ENCODE peak calls at places on chromosomes 1 and 21, in six cellular contexts. One of them, this sample, is unnamed.

GRCh38 chr21:24023936-24024335 is 1583.3 kb downstream of the MRPL39 start:
- DNase-seq in GM20000: no peak
- DNase-seq in H4: peak; percentile 8
- DNase-seq in mammary epithelial cell: no peak
- DNase-seq in stimulated activated CD8-positive, alpha-beta memory T cell treated with anti-CD3 and anti-CD28 coated beads, Interleukin-15, amount 100 ng/mL, for 24 hours: no peak
- DNase-seq in GM04503: no peak
- DNase-seq in this sample: no peak

GRCh38 chr1:45348966-45349677 is 8.9 kb upstream of the MUTYH start:
- DNase-seq in GM20000: no peak
- DNase-seq in H4: no peak
- DNase-seq in mammary epithelial cell: peak; percentile 20
- DNase-seq in stimulated activated CD8-positive, alpha-beta memory T cell treated with anti-CD3 and anti-CD28 coated beads, Interleukin-15, amount 100 ng/mL, for 24 hours: no peak
- DNase-seq in GM04503: no peak
- DNase-seq in this sample: no peak

GRCh38 chr1:205703072-205703471 is 22.8 kb upstream of the SLC45A3 start:
- DNase-seq in GM20000: no peak
- DNase-seq in H4: no peak
- DNase-seq in mammary epithelial cell: no peak
- DNase-seq in stimulated activated CD8-positive, alpha-beta memory T cell treated with anti-CD3 and anti-CD28 coated beads, Interleukin-15, amount 100 ng/mL, for 24 hours: no peak
- DNase-seq in GM04503: no peak
- DNase-seq in this sample: no peak

GRCh38 chr1:194084755-194085154 is 898.3 kb upstream of the B3GALT2 start:
- DNase-seq in GM20000: no peak
- DNase-seq in H4: no peak
- DNase-seq in mammary epithelial cell: no peak
- DNase-seq in stimulated activated CD8-positive, alpha-beta memory T cell treated with anti-CD3 and anti-CD28 coated beads, Interleukin-15, amount 100 ng/mL, for 24 hours: no peak
- DNase-seq in GM04503: no peak
- DNase-seq in this sample: no peak

GRCh38 chr1:113692342-113692741 is 66.9 kb downstream of the PHTF1 start:
- DNase-seq in GM20000: no peak
- DNase-seq in H4: no peak
- DNase-seq in mammary epithelial cell: no peak
- DNase-seq in stimulated activated CD8-positive, alpha-beta memory T cell treated with anti-CD3 and anti-CD28 coated beads, Interleukin-15, amount 100 ng/mL, for 24 hours: no peak
- DNase-seq in GM04503: no peak
- DNase-seq in this sample: no peak

GRCh38 chr1:184825571-184825970 is 70.9 kb upstream of the EDEM3 start:
- DNase-seq in GM20000: no peak
- DNase-seq in H4: no peak
- DNase-seq in mammary epithelial cell: no peak
- DNase-seq in stimulated activated CD8-positive, alpha-beta memory T cell treated with anti-CD3 and anti-CD28 coated beads, Interleukin-15, amount 100 ng/mL, for 24 hours: no peak
- DNase-seq in GM04503: no peak
- DNase-seq in this sample: no peak

GRCh38 chr1:42420911-42421585 is 34.8 kb downstream of the ZMYND12 start:
- DNase-seq in GM20000: no peak
- DNase-seq in H4: peak; percentile 96
- DNase-seq in mammary epithelial cell: peak; percentile 40
- DNase-seq in stimulated activated CD8-positive, alpha-beta memory T cell treated with anti-CD3 and anti-CD28 coated beads, Interleukin-15, amount 100 ng/mL, for 24 hours: no peak
- DNase-seq in GM04503: peak; percentile 65
- DNase-seq in this sample: no peak

GRCh38 chr1:109625176-109625575 is 5.5 kb downstream of the AMPD2 start:
- DNase-seq in GM20000: no peak
- DNase-seq in H4: no peak
- DNase-seq in mammary epithelial cell: no peak
- DNase-seq in stimulated activated CD8-positive, alpha-beta memory T cell treated with anti-CD3 and anti-CD28 coated beads, Interleukin-15, amount 100 ng/mL, for 24 hours: no peak
- DNase-seq in GM04503: no peak
- DNase-seq in this sample: no peak

GRCh38 chr1:159854101-159854692 is 8.3 kb downstream of the VSIG8 start:
- DNase-seq in GM20000: no peak
- DNase-seq in H4: no peak
- DNase-seq in mammary epithelial cell: no peak
- DNase-seq in stimulated activated CD8-positive, alpha-beta memory T cell treated with anti-CD3 and anti-CD28 coated beads, Interleukin-15, amount 100 ng/mL, for 24 hours: no peak
- DNase-seq in GM04503: no peak
- DNase-seq in this sample: no peak

GRCh38 chr1:43842099-43842498 is 91.5 kb upstream of the ARTN start:
- DNase-seq in GM20000: no peak
- DNase-seq in H4: no peak
- DNase-seq in mammary epithelial cell: no peak
- DNase-seq in stimulated activated CD8-positive, alpha-beta memory T cell treated with anti-CD3 and anti-CD28 coated beads, Interleukin-15, amount 100 ng/mL, for 24 hours: no peak
- DNase-seq in GM04503: no peak
- DNase-seq in this sample: no peak

GRCh38 chr1:163440090-163440489 is 118.3 kb downstream of the NUF2 start:
- DNase-seq in GM20000: no peak
- DNase-seq in H4: no peak
- DNase-seq in mammary epithelial cell: no peak
- DNase-seq in stimulated activated CD8-positive, alpha-beta memory T cell treated with anti-CD3 and anti-CD28 coated beads, Interleukin-15, amount 100 ng/mL, for 24 hours: no peak
- DNase-seq in GM04503: no peak
- DNase-seq in this sample: no peak

GRCh38 chr1:205481629-205482071 is 22.8 kb upstream of the CDK18 start:
- DNase-seq in GM20000: no peak
- DNase-seq in H4: no peak
- DNase-seq in mammary epithelial cell: peak; percentile 75
- DNase-seq in stimulated activated CD8-positive, alpha-beta memory T cell treated with anti-CD3 and anti-CD28 coated beads, Interleukin-15, amount 100 ng/mL, for 24 hours: no peak
- DNase-seq in GM04503: no peak
- DNase-seq in this sample: no peak

GRCh38 chr1:67853704-67854103 is 20.4 kb upstream of the GNG12 start:
- DNase-seq in GM20000: peak; percentile 38
- DNase-seq in H4: peak; percentile 74
- DNase-seq in mammary epithelial cell: peak; percentile 62
- DNase-seq in stimulated activated CD8-positive, alpha-beta memory T cell treated with anti-CD3 and anti-CD28 coated beads, Interleukin-15, amount 100 ng/mL, for 24 hours: no peak
- DNase-seq in GM04503: no peak
- DNase-seq in this sample: peak; percentile 26

GRCh38 chr1:23088027-23088426 is 68.8 kb downstream of the KDM1A start:
- DNase-seq in GM20000: no peak
- DNase-seq in H4: no peak
- DNase-seq in mammary epithelial cell: no peak
- DNase-seq in stimulated activated CD8-positive, alpha-beta memory T cell treated with anti-CD3 and anti-CD28 coated beads, Interleukin-15, amount 100 ng/mL, for 24 hours: no peak
- DNase-seq in GM04503: no peak
- DNase-seq in this sample: no peak

GRCh38 chr1:178310685-178311105 is 186.1 kb downstream of the CLEC20A start:
- DNase-seq in GM20000: peak; percentile 52
- DNase-seq in H4: peak; percentile 64
- DNase-seq in mammary epithelial cell: peak; percentile 74
- DNase-seq in stimulated activated CD8-positive, alpha-beta memory T cell treated with anti-CD3 and anti-CD28 coated beads, Interleukin-15, amount 100 ng/mL, for 24 hours: no peak
- DNase-seq in GM04503: peak; percentile 62
- DNase-seq in this sample: peak; percentile 90

GRCh38 chr1:54249798-54250497 is 50.0 kb downstream of the MRPL37 start:
- DNase-seq in GM20000: no peak
- DNase-seq in H4: peak; percentile 76
- DNase-seq in mammary epithelial cell: no peak
- DNase-seq in stimulated activated CD8-positive, alpha-beta memory T cell treated with anti-CD3 and anti-CD28 coated beads, Interleukin-15, amount 100 ng/mL, for 24 hours: no peak
- DNase-seq in GM04503: peak; percentile 43
- DNase-seq in this sample: no peak

GRCh38 chr1:9167638-9168037 is 38.7 kb upstream of the GPR157 start:
- DNase-seq in GM20000: no peak
- DNase-seq in H4: no peak
- DNase-seq in mammary epithelial cell: no peak
- DNase-seq in stimulated activated CD8-positive, alpha-beta memory T cell treated with anti-CD3 and anti-CD28 coated beads, Interleukin-15, amount 100 ng/mL, for 24 hours: no peak
- DNase-seq in GM04503: no peak
- DNase-seq in this sample: no peak

GRCh38 chr21:36428789-36429671 is 43.8 kb downstream of the CHAF1B start:
- DNase-seq in GM20000: no peak
- DNase-seq in H4: no peak
- DNase-seq in mammary epithelial cell: no peak
- DNase-seq in stimulated activated CD8-positive, alpha-beta memory T cell treated with anti-CD3 and anti-CD28 coated beads, Interleukin-15, amount 100 ng/mL, for 24 hours: no peak
- DNase-seq in GM04503: no peak
- DNase-seq in this sample: no peak

GRCh38 chr1:198830397-198830796 is 191.6 kb downstream of the PTPRC start:
- DNase-seq in GM20000: no peak
- DNase-seq in H4: no peak
- DNase-seq in mammary epithelial cell: no peak
- DNase-seq in stimulated activated CD8-positive, alpha-beta memory T cell treated with anti-CD3 and anti-CD28 coated beads, Interleukin-15, amount 100 ng/mL, for 24 hours: no peak
- DNase-seq in GM04503: no peak
- DNase-seq in this sample: no peak

GRCh38 chr1:1876335-1876935 is 14.5 kb downstream of the GNB1 start:
- DNase-seq in GM20000: no peak
- DNase-seq in H4: no peak
- DNase-seq in mammary epithelial cell: no peak
- DNase-seq in stimulated activated CD8-positive, alpha-beta memory T cell treated with anti-CD3 and anti-CD28 coated beads, Interleukin-15, amount 100 ng/mL, for 24 hours: no peak
- DNase-seq in GM04503: no peak
- DNase-seq in this sample: no peak

GRCh38 chr1:88371396-88371795 is 312.7 kb upstream of the PKN2 start:
- DNase-seq in GM20000: no peak
- DNase-seq in H4: no peak
- DNase-seq in mammary epithelial cell: no peak
- DNase-seq in stimulated activated CD8-positive, alpha-beta memory T cell treated with anti-CD3 and anti-CD28 coated beads, Interleukin-15, amount 100 ng/mL, for 24 hours: no peak
- DNase-seq in GM04503: no peak
- DNase-seq in this sample: no peak

GRCh38 chr1:30879940-30880339 is 28.6 kb downstream of the SDC3 start:
- DNase-seq in GM20000: no peak
- DNase-seq in H4: no peak
- DNase-seq in mammary epithelial cell: peak; percentile 27
- DNase-seq in stimulated activated CD8-positive, alpha-beta memory T cell treated with anti-CD3 and anti-CD28 coated beads, Interleukin-15, amount 100 ng/mL, for 24 hours: no peak
- DNase-seq in GM04503: no peak
- DNase-seq in this sample: no peak

GRCh38 chr1:19735419-19736127 is 64.1 kb downstream of the TMCO4 start:
- DNase-seq in GM20000: no peak
- DNase-seq in H4: peak; percentile 29
- DNase-seq in mammary epithelial cell: peak; percentile 54
- DNase-seq in stimulated activated CD8-positive, alpha-beta memory T cell treated with anti-CD3 and anti-CD28 coated beads, Interleukin-15, amount 100 ng/mL, for 24 hours: no peak
- DNase-seq in GM04503: peak; percentile 99
- DNase-seq in this sample: no peak

GRCh38 chr1:43542515-43543458 is 12.1 kb downstream of the PTPRF start:
- DNase-seq in GM20000: no peak
- DNase-seq in H4: no peak
- DNase-seq in mammary epithelial cell: no peak
- DNase-seq in stimulated activated CD8-positive, alpha-beta memory T cell treated with anti-CD3 and anti-CD28 coated beads, Interleukin-15, amount 100 ng/mL, for 24 hours: no peak
- DNase-seq in GM04503: no peak
- DNase-seq in this sample: no peak

GRCh38 chr1:180791806-180792205 is 120.9 kb upstream of the KIAA1614 start:
- DNase-seq in GM20000: no peak
- DNase-seq in H4: no peak
- DNase-seq in mammary epithelial cell: peak; percentile 23
- DNase-seq in stimulated activated CD8-positive, alpha-beta memory T cell treated with anti-CD3 and anti-CD28 coated beads, Interleukin-15, amount 100 ng/mL, for 24 hours: no peak
- DNase-seq in GM04503: no peak
- DNase-seq in this sample: peak; percentile 32

GRCh38 chr1:24124980-24125379 is 13.0 kb upstream of the MYOM3 start:
- DNase-seq in GM20000: no peak
- DNase-seq in H4: no peak
- DNase-seq in mammary epithelial cell: no peak
- DNase-seq in stimulated activated CD8-positive, alpha-beta memory T cell treated with anti-CD3 and anti-CD28 coated beads, Interleukin-15, amount 100 ng/mL, for 24 hours: no peak
- DNase-seq in GM04503: no peak
- DNase-seq in this sample: no peak

GRCh38 chr1:3211996-3212395 is 143.0 kb downstream of the PRDM16 start:
- DNase-seq in GM20000: no peak
- DNase-seq in H4: no peak
- DNase-seq in mammary epithelial cell: no peak
- DNase-seq in stimulated activated CD8-positive, alpha-beta memory T cell treated with anti-CD3 and anti-CD28 coated beads, Interleukin-15, amount 100 ng/mL, for 24 hours: no peak
- DNase-seq in GM04503: no peak
- DNase-seq in this sample: no peak

This sample was measured in NAMALWA.